ENCODE peak calls at places on chromosomes 12 and 14, in six cellular contexts. K is HCEC 1CT; M is effector memory CD8-positive, alpha-beta T cell; U is posterior vena cava; W is stromal cell of bone marrow; S is suprapubic skin. P is an unnamed sample.

GRCh38 chr14:99910337-99911268 is 117.4 kb downstream of the EML1 start:
- DNase-seq in S (no peak), U (no peak), K (peak; percentile 85), W (peak; percentile 89), M (no peak), P (no peak)

GRCh38 chr12:111068281-111068680 is 147.9 kb upstream of the MYL2 start:
- DNase-seq in S (no peak), M (no peak), U (peak; percentile 49), W (no peak), K (no peak), P (peak; percentile 63)

GRCh38 chr14:101839661-101840060 is 78.2 kb downstream of the PPP2R5C start:
- DNase-seq in U (no peak), M (no peak), W (no peak), K (no peak), S (no peak), P (no peak)

GRCh38 chr14:51357250-51357649 is 117.2 kb downstream of the TMX1 start:
- DNase-seq in S (no peak), M (no peak), W (no peak), K (no peak), U (no peak), P (no peak)

GRCh38 chr12:77569876-77570275 is 260.8 kb upstream of the NAV3 start:
- DNase-seq in U (no peak), S (no peak), K (no peak), M (no peak), W (no peak), P (no peak)

GRCh38 chr12:132075026-132075713 is 68.9 kb downstream of the DDX51 start:
- DNase-seq in K (peak; percentile 6), W (no peak), S (no peak), M (no peak), U (no peak), P (no peak)

GRCh38 chr12:56078931-56079728 is 835 bp upstream of the ERBB3 start:
- DNase-seq in K (peak; percentile 81), S (peak; percentile 94), W (peak; percentile 71), U (peak; percentile 96), M (peak; percentile 41), P (peak; percentile 20)

GRCh38 chr14:23153891-23154796 is 29.3 kb downstream of the SLC7A8 start:
- DNase-seq in S (peak; percentile 96), U (peak; percentile 97), M (no peak), W (peak; percentile 77), K (no peak), P (peak; percentile 23)

GRCh38 chr14:26594148-26594547 is 3.7 kb downstream of the NOVA1 start:
- DNase-seq in W (no peak), S (no peak), U (no peak), K (no peak), M (no peak), P (no peak)

GRCh38 chr14:21093769-21094681 is 4.4 kb downstream of the ZNF219 start:
- DNase-seq in U (no peak), W (no peak), K (no peak), S (no peak), M (no peak), P (no peak)

GRCh38 chr12:79573820-79574219 is 116.9 kb downstream of the PAWR start:
- DNase-seq in K (no peak), U (peak; percentile 80), W (no peak), S (no peak), M (no peak), P (no peak)

P was measured in naive thymus-derived CD4-positive, alpha-beta T cell.